ENCODE peak calls at places on chromosomes 3 and 15, in nine cellular contexts. Z is ovary, M is IMR-90, Q is lower lobe of right lung, L is psoas muscle, G is cardiac fibroblast, F is WTC11, W is AG09309, B is RWPE1. O is an unnamed sample.
A peak's percentile ranks its signal among the peaks of the same experiment; 100 is the strongest.

GRCh38 chr3:3906171-3906570 is 106.9 kb downstream of the LRRN1 start:
- DNase-seq in Z (no peak), M (no peak), Q (no peak), L (no peak), G (no peak), F (no peak), W (no peak), B (no peak), O (no peak)

GRCh38 chr15:60635507-60636352 is 156.8 kb upstream of the ICE2 start:
- DNase-seq in Z (no peak), M (no peak), Q (no peak), L (no peak), G (peak; percentile 46), F (no peak), W (no peak), B (no peak), O (no peak)

GRCh38 chr3:67715911-67716310 is 61.5 kb upstream of the SUCLG2 start:
- DNase-seq in Z (no peak), M (peak; percentile 11), Q (no peak), L (no peak), G (no peak), F (no peak), W (no peak), B (no peak), O (no peak)

GRCh38 chr15:72916939-72917338 is 133.4 kb upstream of the ADPGK start:
- DNase-seq in Z (no peak), M (no peak), Q (no peak), L (no peak), G (no peak), F (no peak), W (no peak), B (peak; percentile 5), O (no peak)

GRCh38 chr3:159844801-159845261 is 143.8 kb upstream of the IL12A start:
- DNase-seq in Z (no peak), M (no peak), Q (no peak), L (no peak), G (no peak), F (no peak), W (no peak), B (no peak), O (no peak)

GRCh38 chr3:40843851-40844548 is 319.2 kb downstream of the ZNF621 start:
- DNase-seq in Z (no peak), M (no peak), Q (no peak), L (no peak), G (no peak), F (no peak), W (no peak), B (peak; percentile 41), O (no peak)

GRCh38 chr15:99614749-99615288 is 49.0 kb downstream of the MEF2A start:
- DNase-seq in Z (no peak), M (no peak), Q (no peak), L (no peak), G (peak; percentile 19), F (no peak), W (no peak), B (no peak), O (no peak)

GRCh38 chr3:194930439-194931204 is 244.9 kb downstream of the FAM43A start:
- DNase-seq in Z (no peak), M (peak; percentile 46), Q (no peak), L (peak; percentile 54), G (peak; percentile 92), F (no peak), W (peak; percentile 59), B (peak; percentile 30), O (peak; percentile 58)

GRCh38 chr3:61227799-61228198 is 23.5 kb downstream of the FHIT start:
- DNase-seq in Z (no peak), M (no peak), Q (no peak), L (no peak), G (no peak), F (no peak), W (no peak), B (no peak), O (no peak)

GRCh38 chr3:61222428-61222827 is 28.8 kb downstream of the FHIT start:
- DNase-seq in Z (no peak), M (no peak), Q (no peak), L (no peak), G (no peak), F (no peak), W (no peak), B (no peak), O (no peak)

GRCh38 chr3:61218508-61218907 is 32.7 kb downstream of the FHIT start:
- DNase-seq in Z (no peak), M (no peak), Q (no peak), L (no peak), G (no peak), F (no peak), W (no peak), B (no peak), O (no peak)

GRCh38 chr3:61224823-61225222 is 26.4 kb downstream of the FHIT start:
- DNase-seq in Z (no peak), M (no peak), Q (no peak), L (no peak), G (no peak), F (no peak), W (no peak), B (no peak), O (no peak)

DNA sequence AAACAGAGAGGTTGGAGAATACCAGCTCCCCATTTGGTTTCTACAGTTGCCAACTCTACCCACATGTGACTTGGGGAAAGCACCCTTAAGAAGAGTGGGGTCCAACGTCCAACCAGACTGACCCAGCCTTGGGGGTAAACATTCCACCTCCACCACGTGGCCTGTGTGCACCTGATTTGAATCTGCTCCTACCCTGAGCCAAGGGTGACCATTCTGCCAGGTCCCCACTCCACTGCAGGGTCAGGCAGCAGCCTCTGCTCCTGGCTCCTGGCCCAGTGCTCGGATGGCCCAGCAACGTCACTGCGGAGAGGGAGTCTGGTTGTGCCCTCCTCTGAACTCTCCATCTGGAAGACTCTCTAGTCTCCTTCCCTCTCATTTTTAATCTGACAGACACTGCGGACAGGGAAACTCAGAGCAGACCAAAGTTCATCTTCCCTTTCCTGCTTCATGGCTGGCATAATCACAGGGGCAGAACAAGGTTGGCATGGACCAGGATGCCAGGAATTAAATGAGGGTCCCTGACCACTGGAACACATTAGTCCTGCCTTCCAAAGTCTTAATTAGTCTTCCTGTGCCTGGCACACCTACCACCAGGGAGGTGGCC is 29.4 kb downstream of the FHIT start:
- DNase-seq in Z (peak; percentile 17), M (no peak), Q (no peak), L (no peak), G (no peak), F (no peak), W (no peak), B (no peak), O (no peak)
- TF ChIP-seq CTCF in Z (no peak), M (no peak), Q (no peak), L (no peak), G (no peak), F (no peak), W (no peak), B (no peak), O (no peak)

DNA sequence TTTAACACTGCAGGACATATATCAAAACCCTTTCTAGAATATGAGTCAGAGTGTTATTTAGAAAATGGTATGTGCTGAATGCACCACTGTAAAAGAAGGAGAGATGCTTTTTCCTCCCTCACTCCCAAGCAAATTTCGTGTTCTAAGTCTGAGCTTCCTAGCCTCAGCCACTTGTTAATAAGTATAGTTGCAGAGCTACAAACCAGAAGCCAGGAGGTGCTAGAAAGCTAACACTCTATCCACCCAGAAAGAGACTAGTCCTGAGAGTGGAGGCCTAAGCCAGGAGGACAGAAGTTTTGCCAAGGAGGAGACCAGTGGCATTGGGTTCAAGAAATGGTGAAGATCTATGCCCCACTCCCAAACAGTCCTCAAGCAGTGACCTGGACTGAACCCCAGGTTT is 40.5 kb upstream of the GYG1 start:
- DNase-seq in Z (no peak), M (peak; percentile 21), Q (no peak), L (no peak), G (peak; percentile 31), F (no peak), W (no peak), B (no peak), O (no peak)
- TF ChIP-seq CTCF in Z (no peak), M (no peak), Q (no peak), L (no peak), G (peak; percentile 44), F (no peak), W (peak; percentile 35), B (no peak), O (no peak)

GRCh38 chr15:101280007-101280406 is 2.7 kb upstream of the SELENOS start:
- DNase-seq in Z (no peak), M (no peak), Q (no peak), L (no peak), G (no peak), F (no peak), W (no peak), B (no peak), O (no peak)

GRCh38 chr15:101277943-101278564 is 769 bp upstream of the SELENOS start:
- DNase-seq in Z (no peak), M (no peak), Q (no peak), L (no peak), G (no peak), F (no peak), W (no peak), B (no peak), O (no peak)

GRCh38 chr15:101275018-101275417 is 2.3 kb downstream of the SELENOS start:
- DNase-seq in Z (no peak), M (no peak), Q (no peak), L (no peak), G (no peak), F (no peak), W (no peak), B (no peak), O (no peak)

GRCh38 chr15:101276501-101277037 is 716 bp downstream of the SELENOS start:
- DNase-seq in Z (no peak), M (peak; percentile 47), Q (no peak), L (no peak), G (peak; percentile 57), F (no peak), W (no peak), B (no peak), O (no peak)

GRCh38 chr15:101277038-101277822 is at the start of gene SELENOS:
- DNase-seq in Z (peak; percentile 95), M (peak; percentile 84), Q (peak; percentile 94), L (peak; percentile 95), G (peak; percentile 88), F (peak; percentile 86), W (no peak), B (peak; percentile 89), O (peak; percentile 81)
- TF ChIP-seq CTCF in Z (no peak), M (no peak), Q (no peak), L (no peak), G (no peak), F (no peak), W (no peak), B (no peak), O (no peak)

GRCh38 chr3:9108876-9109569 is 140.4 kb downstream of the SRGAP3 start:
- DNase-seq in Z (no peak), M (no peak), Q (no peak), L (no peak), G (no peak), F (no peak), W (no peak), B (no peak), O (no peak)

GRCh38 chr3:9105421-9105820 is 142.1 kb upstream of the RAD18 start:
- DNase-seq in Z (no peak), M (no peak), Q (no peak), L (no peak), G (no peak), F (no peak), W (no peak), B (no peak), O (no peak)

GRCh38 chr3:9110316-9110715 is 139.1 kb downstream of the SRGAP3 start:
- DNase-seq in Z (no peak), M (no peak), Q (no peak), L (no peak), G (no peak), F (no peak), W (no peak), B (no peak), O (no peak)

GRCh38 chr3:9109570-9109914 is 139.9 kb downstream of the SRGAP3 start:
- DNase-seq in Z (no peak), M (no peak), Q (no peak), L (no peak), G (no peak), F (no peak), W (no peak), B (no peak), O (no peak)

GRCh38 chr3:9107738-9108137 is 141.7 kb downstream of the SRGAP3 start:
- DNase-seq in Z (no peak), M (no peak), Q (no peak), L (no peak), G (no peak), F (no peak), W (no peak), B (no peak), O (no peak)
- TF ChIP-seq CTCF in Z (no peak), M (no peak), Q (no peak), L (no peak), G (no peak), F (no peak), W (no peak), B (no peak), O (no peak)

O was measured in CD14-positive monocyte.